ENCODE peak calls at places on chromosome 1, in eight cellular contexts. F, X, U, L, B, K, O and V are unnamed samples.

GRCh38 chr1:153248480-153248879 is 11.0 kb upstream of the LORICRIN start:
- DNase-seq in F (no peak), X (no peak), U (no peak), L (no peak), K (no peak), B (no peak), O (no peak), V (no peak)

GRCh38 chr1:222987616-222988015 is 155.4 kb downstream of the TLR5 start:
- DNase-seq in U (no peak), O (no peak), L (no peak), K (no peak), B (no peak), F (no peak), X (no peak), V (no peak)

GRCh38 chr1:203506821-203507220 is 12.9 kb downstream of the OPTC start:
- DNase-seq in B (no peak), X (no peak), O (no peak), U (no peak), F (no peak), L (peak), K (no peak), V (no peak)

GRCh38 chr1:29785554-29785953 is 549.2 kb downstream of the PTPRU start:
- DNase-seq in B (no peak), L (no peak), O (no peak), K (no peak), X (no peak), F (no peak), U (no peak), V (no peak)

GRCh38 chr1:149849947-149850360 is 49.4 kb upstream of the BOLA1 start:
- DNase-seq in U (peak), K (no peak), O (no peak), F (no peak), X (peak), L (no peak), B (no peak), V (no peak)

GRCh38 chr1:209325492-209325891 is 258.0 kb upstream of the CAMK1G start:
- DNase-seq in B (no peak), O (no peak), L (no peak), K (no peak), U (no peak), X (no peak), F (no peak), V (no peak)

GRCh38 chr1:154441241-154441888 is 36.2 kb downstream of the IL6R start:
- DNase-seq in L (no peak), X (no peak), U (no peak), K (no peak), F (no peak), O (no peak), B (no peak), V (no peak)

GRCh38 chr1:156246762-156247459 is 945 bp downstream of the PAQR6 start:
- DNase-seq in U (no peak), O (no peak), B (peak), X (peak), F (no peak), L (no peak), K (no peak), V (no peak)

GRCh38 chr1:165114022-165114888 is 242.3 kb downstream of the LMX1A start:
- DNase-seq in O (peak), L (no peak), B (no peak), U (peak), X (peak), F (peak), K (no peak), V (peak)

GRCh38 chr1:218692808-218693207 is 347.7 kb downstream of the TGFB2 start:
- DNase-seq in U (peak), K (no peak), X (no peak), L (no peak), B (no peak), F (no peak), O (no peak), V (no peak)

GRCh38 chr1:47699492-47700220 is 261.8 kb downstream of the FOXD2 start:
- DNase-seq in K (no peak), X (no peak), F (no peak), L (no peak), U (peak), O (no peak), B (no peak), V (no peak)

GRCh38 chr1:118826669-118827068 is 161.5 kb downstream of the TBX15 start:
- DNase-seq in U (no peak), B (no peak), F (no peak), O (no peak), X (no peak), K (no peak), L (no peak), V (no peak)

GRCh38 chr1:112711041-112711440 is 4.1 kb downstream of the PPM1J start:
- DNase-seq in F (no peak), B (no peak), U (peak), O (no peak), L (no peak), K (no peak), X (no peak), V (no peak)

GRCh38 chr1:235027862-235028250 is 100.8 kb downstream of the TOMM20 start:
- DNase-seq in F (no peak), B (no peak), K (no peak), L (no peak), X (no peak), O (no peak), U (no peak), V (no peak)

GRCh38 chr1:219281834-219282233 is 108.2 kb downstream of the LYPLAL1 start:
- DNase-seq in X (no peak), B (no peak), O (no peak), K (no peak), L (no peak), U (no peak), F (no peak), V (no peak)

GRCh38 chr1:232993555-232993954 is 43.1 kb downstream of the NTPCR start:
- DNase-seq in K (no peak), U (no peak), X (no peak), O (no peak), L (no peak), B (no peak), F (no peak), V (no peak)

GRCh38 chr1:156241311-156241811 is 623 bp upstream of the BGLAP start:
- DNase-seq in U (no peak), F (peak), B (no peak), O (no peak), K (no peak), X (peak), L (no peak), V (no peak)

GRCh38 chr1:6587261-6588005 is 7.6 kb downstream of the ZBTB48 start:
- DNase-seq in B (no peak), K (peak), O (no peak), F (no peak), L (no peak), X (peak), U (peak), V (peak)

GRCh38 chr1:44270666-44271628 is 57.7 kb downstream of the DMAP1 start:
- DNase-seq in X (no peak), B (peak), K (no peak), L (no peak), O (no peak), F (no peak), U (no peak), V (no peak)

GRCh38 chr1:234270581-234271242 is 102.5 kb upstream of the COA6 start:
- DNase-seq in O (no peak), U (no peak), K (no peak), L (no peak), B (no peak), F (no peak), X (peak), V (no peak)

GRCh38 chr1:224513787-224514209 is 79.2 kb upstream of the WDR26 start:
- DNase-seq in U (peak), L (no peak), O (peak), B (peak), K (peak), X (peak), F (peak), V (peak)

GRCh38 chr1:94974224-94974623 is 47.3 kb upstream of the CNN3 start:
- DNase-seq in X (no peak), F (no peak), B (no peak), O (peak), K (no peak), L (no peak), U (no peak), V (no peak)

GRCh38 chr1:24932284-24932683 is 2.2 kb upstream of the RUNX3 start:
- DNase-seq in B (peak), F (peak), L (no peak), U (no peak), O (no peak), K (peak), X (peak), V (peak)

GRCh38 chr1:91847851-91848250 is 38.1 kb downstream of the TGFBR3 start:
- DNase-seq in L (no peak), B (no peak), F (no peak), O (no peak), X (no peak), U (no peak), K (no peak), V (no peak)

GRCh38 chr1:154803203-154803920 is 66.7 kb downstream of the KCNN3 start:
- DNase-seq in U (peak), X (no peak), B (no peak), F (no peak), O (no peak), L (peak), K (no peak), V (no peak)

GRCh38 chr1:204867666-204868339 is 2.9 kb upstream of the NFASC start:
- DNase-seq in X (no peak), O (no peak), U (no peak), L (no peak), B (no peak), F (no peak), K (no peak), V (no peak)

GRCh38 chr1:230002164-230002803 is 64.8 kb upstream of the GALNT2 start:
- DNase-seq in K (peak), O (no peak), X (peak), U (no peak), L (no peak), B (no peak), F (no peak), V (peak)

GRCh38 chr1:228282329-228283042 is 74.6 kb downstream of the OBSCN start:
- DNase-seq in F (peak), L (no peak), X (no peak), U (no peak), O (no peak), K (no peak), B (peak), V (no peak)

GRCh38 chr1:31010081-31010989 is 55.2 kb downstream of the PUM1 start:
- DNase-seq in X (no peak), B (no peak), L (peak), O (no peak), F (no peak), K (no peak), U (no peak), V (no peak)

GRCh38 chr1:22328331-22329170 is 123.1 kb upstream of the ZBTB40 start:
- DNase-seq in U (no peak), K (no peak), L (no peak), O (no peak), B (no peak), X (no peak), F (no peak), V (no peak)

GRCh38 chr1:234725177-234726132 is 115.5 kb upstream of the IRF2BP2 start:
- DNase-seq in L (no peak), O (peak), F (no peak), K (no peak), B (peak), X (peak), U (peak), V (peak)

GRCh38 chr1:53115403-53116306 is 26.8 kb downstream of the SLC1A7 start:
- DNase-seq in U (peak), F (no peak), K (no peak), L (no peak), X (no peak), B (no peak), O (no peak), V (no peak)